ENCODE peak calls at places on chromosomes 7 and 10, in seven cellular contexts. F is gastrocnemius medialis, R is heart left ventricle, U is GM12891, Q is tibial nerve, O is IMR-90, Z is H54. M is an unnamed sample.

GRCh38 chr7:85172530-85172941 is 14.3 kb downstream of the SEMA3D start:
- DNase-seq in F (no peak), R (no peak), U (no peak), Q (no peak), O (peak), Z (no peak), M (no peak)

GRCh38 chr10:124307531-124308350 is 111.0 kb downstream of the OAT start:
- DNase-seq in F (no peak), R (no peak), U (no peak), Q (no peak), O (no peak), Z (no peak), M (no peak)

GRCh38 chr10:110495731-110496552 is 1.8 kb upstream of the DUSP5 start:
- DNase-seq in F (no peak), R (no peak), U (no peak), Q (peak), O (peak), Z (peak), M (peak)

GRCh38 chr7:10122573-10123100 is 851.0 kb upstream of the PHF14 start:
- DNase-seq in F (no peak), R (peak), U (no peak), Q (no peak), O (no peak), Z (no peak), M (no peak)

GRCh38 chr7:47734287-47734948 is 152.5 kb upstream of the TNS3 start:
- DNase-seq in F (no peak), R (no peak), U (no peak), Q (no peak), O (no peak), Z (no peak), M (peak)

GRCh38 chr7:102044984-102045673 is 227.7 kb downstream of the CUX1 start:
- DNase-seq in F (no peak), R (peak), U (no peak), Q (no peak), O (peak), Z (peak), M (peak)

GRCh38 chr7:81690688-81691087 is 79.2 kb downstream of the HGF start:
- DNase-seq in F (no peak), R (no peak), U (no peak), Q (no peak), O (no peak), Z (no peak), M (no peak)

GRCh38 chr7:140732436-140732835 is 35.9 kb downstream of the NDUFB2 start:
- DNase-seq in F (no peak), R (no peak), U (no peak), Q (no peak), O (no peak), Z (no peak), M (no peak)

GRCh38 chr10:77974396-77975074 is 48.0 kb upstream of the DLG5 start:
- DNase-seq in F (no peak), R (no peak), U (no peak), Q (no peak), O (peak), Z (no peak), M (peak)

GRCh38 chr7:38929460-38930171 is 20.6 kb upstream of the VPS41 start:
- DNase-seq in F (no peak), R (no peak), U (no peak), Q (no peak), O (no peak), Z (no peak), M (no peak)

GRCh38 chr7:17289074-17289665 is 9.3 kb upstream of the AHR start:
- DNase-seq in F (no peak), R (peak), U (no peak), Q (no peak), O (peak), Z (no peak), M (peak)

GRCh38 chr10:83677795-83678194 is 461.5 kb upstream of the GHITM start:
- DNase-seq in F (no peak), R (no peak), U (no peak), Q (no peak), O (no peak), Z (no peak), M (no peak)

GRCh38 chr10:62815373-62816111 is 624 bp downstream of the EGR2 start:
- DNase-seq in F (no peak), R (no peak), U (no peak), Q (no peak), O (no peak), Z (no peak), M (no peak)

GRCh38 chr10:34002896-34003295 is 668.4 kb upstream of the NRP1 start:
- DNase-seq in F (no peak), R (no peak), U (no peak), Q (no peak), O (no peak), Z (no peak), M (no peak)

GRCh38 chr10:63376560-63377304 is 89.0 kb downstream of the JMJD1C start:
- DNase-seq in F (no peak), R (no peak), U (no peak), Q (no peak), O (peak), Z (no peak), M (no peak)

GRCh38 chr10:126702181-126702580 is 31.7 kb upstream of the C10orf90 start:
- DNase-seq in F (no peak), R (no peak), U (no peak), Q (no peak), O (peak), Z (no peak), M (no peak)

GRCh38 chr7:138125598-138126111 is 49.4 kb downstream of the AKR1D1 start:
- DNase-seq in F (no peak), R (no peak), U (no peak), Q (no peak), O (peak), Z (peak), M (no peak)

GRCh38 chr7:26681819-26682418 is 182.5 kb downstream of the SKAP2 start:
- DNase-seq in F (no peak), R (no peak), U (no peak), Q (no peak), O (peak), Z (no peak), M (no peak)

GRCh38 chr7:134890246-134891240 is 95.8 kb upstream of the AGBL3 start:
- DNase-seq in F (no peak), R (peak), U (no peak), Q (peak), O (peak), Z (no peak), M (no peak)

GRCh38 chr7:1567893-1568292 is 1.9 kb downstream of the PSMG3 start:
- DNase-seq in F (peak), R (no peak), U (no peak), Q (no peak), O (peak), Z (peak), M (peak)

GRCh38 chr7:96636979-96637378 is 72.7 kb downstream of the SEM1 start:
- DNase-seq in F (no peak), R (no peak), U (no peak), Q (no peak), O (no peak), Z (no peak), M (no peak)

GRCh38 chr7:116354171-116354545 is 143.8 kb downstream of the TES start:
- DNase-seq in F (no peak), R (peak), U (no peak), Q (no peak), O (peak), Z (no peak), M (peak)

GRCh38 chr7:43038229-43038628 is 74.2 kb upstream of the HECW1 start:
- DNase-seq in F (no peak), R (no peak), U (no peak), Q (no peak), O (peak), Z (peak), M (no peak)

GRCh38 chr7:46195934-46196333 is 274.9 kb upstream of the IGFBP3 start:
- DNase-seq in F (no peak), R (no peak), U (no peak), Q (no peak), O (no peak), Z (no peak), M (no peak)
- TF ChIP-seq POLR2A in F (no peak), R (no peak), U (no peak), Q (no peak), O (no peak), Z (no peak), M (no peak)

GRCh38 chr10:3485287-3485686 is 299.7 kb downstream of the KLF6 start:
- DNase-seq in F (no peak), R (no peak), U (no peak), Q (no peak), O (no peak), Z (no peak), M (no peak)

GRCh38 chr10:3486346-3487065 is 298.5 kb downstream of the KLF6 start:
- DNase-seq in F (no peak), R (no peak), U (no peak), Q (no peak), O (peak), Z (peak), M (peak)

GRCh38 chr10:3487228-3487627 is 297.8 kb downstream of the KLF6 start:
- DNase-seq in F (no peak), R (no peak), U (no peak), Q (no peak), O (no peak), Z (no peak), M (no peak)

GRCh38 chr10:3482200-3482993 is 302.6 kb downstream of the KLF6 start:
- DNase-seq in F (peak), R (peak), U (no peak), Q (no peak), O (peak), Z (peak), M (peak)

DNA sequence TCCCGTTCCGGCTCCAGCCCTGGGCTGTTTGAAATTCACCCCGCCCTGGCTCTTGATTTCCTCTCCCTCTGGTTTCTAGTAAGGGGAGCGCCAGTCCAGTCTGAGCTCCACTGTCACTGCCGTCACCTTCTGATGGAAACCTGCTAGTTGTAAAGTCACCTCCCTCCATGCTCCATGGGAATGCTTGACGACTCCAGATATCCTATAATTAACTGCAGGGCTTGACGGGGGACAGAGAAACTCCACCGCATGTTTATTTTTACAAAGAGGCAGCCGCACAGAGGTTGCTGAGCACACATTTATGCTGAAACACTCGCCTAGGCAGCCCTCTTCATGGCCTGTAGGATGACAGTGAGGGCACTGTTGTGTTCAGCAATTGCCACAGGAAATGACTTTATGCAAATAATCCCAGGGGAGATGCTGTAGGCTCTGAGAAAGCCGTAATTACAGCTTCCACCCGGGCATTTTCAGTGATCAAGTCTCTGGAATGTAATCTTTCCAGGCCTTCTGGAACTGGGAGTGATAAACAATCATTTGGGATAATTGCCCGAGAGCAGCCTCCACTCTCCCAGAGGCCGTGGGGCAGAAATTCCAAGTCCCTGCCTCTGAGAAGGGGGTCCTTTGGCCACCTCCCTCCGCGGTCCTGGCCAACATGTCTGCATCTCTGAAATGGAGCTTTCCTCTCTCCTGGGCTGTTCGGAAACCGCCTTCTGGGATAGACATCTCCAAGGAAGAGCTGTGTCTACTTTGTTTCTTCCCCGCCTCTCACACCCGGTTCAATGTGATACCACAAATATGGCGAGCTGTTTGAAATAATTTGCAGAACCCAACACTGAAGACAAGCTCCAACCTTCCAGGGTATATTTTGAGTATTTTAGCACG is 300.5 kb downstream of the KLF6 start:
- DNase-seq in F (no peak), R (no peak), U (no peak), Q (no peak), O (peak), Z (no peak), M (no peak)
- TF ChIP-seq POLR2A in F (no peak), R (no peak), U (peak), Q (no peak), O (no peak), Z (no peak), M (no peak)

GRCh38 chr7:155205368-155206285 is 92.1 kb upstream of the INSIG1 start:
- DNase-seq in F (peak), R (peak), U (peak), Q (peak), O (peak), Z (peak), M (peak)
- TF ChIP-seq POLR2A in F (peak), R (no peak), U (peak), Q (no peak), O (no peak), Z (peak), M (no peak)

GRCh38 chr10:96697438-96697837 is 22.9 kb downstream of the PIK3AP1 start:
- DNase-seq in F (no peak), R (no peak), U (no peak), Q (no peak), O (no peak), Z (no peak), M (no peak)

GRCh38 chr10:96703358-96703757 is 17.0 kb downstream of the PIK3AP1 start:
- DNase-seq in F (no peak), R (no peak), U (no peak), Q (no peak), O (no peak), Z (no peak), M (no peak)

GRCh38 chr10:96699613-96700012 is 20.7 kb downstream of the PIK3AP1 start:
- DNase-seq in F (no peak), R (no peak), U (no peak), Q (no peak), O (no peak), Z (no peak), M (no peak)

GRCh38 chr10:96701265-96701664 is 19.0 kb downstream of the PIK3AP1 start:
- DNase-seq in F (no peak), R (no peak), U (no peak), Q (no peak), O (no peak), Z (no peak), M (no peak)

GRCh38 chr10:96700477-96701099 is 19.7 kb downstream of the PIK3AP1 start:
- DNase-seq in F (no peak), R (no peak), U (no peak), Q (no peak), O (no peak), Z (no peak), M (no peak)
- TF ChIP-seq POLR2A in F (no peak), R (no peak), U (peak), Q (no peak), O (no peak), Z (no peak), M (no peak)

GRCh38 chr10:11611248-11612003 is at the start of gene USP6NL:
- DNase-seq in F (peak), R (peak), U (peak), Q (peak), O (peak), Z (peak), M (peak)
- TF ChIP-seq POLR2A in F (peak), R (peak), U (peak), Q (peak), O (peak), Z (peak), M (no peak)

DNA sequence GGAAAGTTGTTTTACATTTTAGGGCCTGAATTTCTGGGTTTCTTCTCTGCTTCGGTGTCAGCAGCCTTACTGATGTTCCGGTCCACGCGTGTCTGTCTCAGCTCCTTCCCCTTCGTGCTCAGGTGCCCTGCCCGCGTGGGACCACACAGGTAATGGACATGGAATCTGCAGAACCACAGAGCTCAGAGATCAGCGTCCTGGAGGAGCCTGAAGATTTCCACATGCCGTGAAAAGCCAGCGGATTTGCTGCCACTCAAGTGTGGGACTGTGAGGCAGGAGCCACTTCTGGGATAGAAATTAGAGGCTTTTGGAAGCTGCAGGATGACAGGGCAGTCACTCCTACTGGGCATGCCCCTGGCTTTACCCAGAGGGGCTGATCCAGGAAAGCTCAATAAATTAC is 666.1 kb upstream of the FOXK1 start:
- DNase-seq in F (no peak), R (no peak), U (no peak), Q (no peak), O (no peak), Z (no peak), M (no peak)
- TF ChIP-seq POLR2A in F (no peak), R (no peak), U (no peak), Q (no peak), O (no peak), Z (no peak), M (no peak)

GRCh38 chr10:100327007-100327700 is 2.9 kb downstream of the PKD2L1 start:
- DNase-seq in F (no peak), R (no peak), U (peak), Q (no peak), O (peak), Z (no peak), M (peak)
- TF ChIP-seq POLR2A in F (no peak), R (no peak), U (no peak), Q (no peak), O (no peak), Z (no peak), M (no peak)

M was measured in stomach.